ENCODE peak calls at places on chromosomes 1 and 21, in five cellular contexts. T is fibroblast of lung, E is small intestine, R is colonic mucosa, I is left lung. M is an unnamed sample.
A peak's percentile ranks its signal among the peaks of the same experiment; 100 is the strongest.

GRCh38 chr1:35120458-35121133 is 41.4 kb downstream of the ZMYM1 start:
- DNase-seq in T (peak; percentile 13), R (no peak), E (peak; percentile 33), I (peak; percentile 72), M (peak; percentile 35)

GRCh38 chr1:218344814-218345672 is at the start of gene TGFB2:
- DNase-seq in E (peak; percentile 10), T (peak; percentile 78), R (peak; percentile 31), I (no peak), M (peak; percentile 48)

GRCh38 chr1:227790868-227791267 is 24.6 kb upstream of the PRSS38 start:
- DNase-seq in T (no peak), E (no peak), R (no peak), I (no peak), M (no peak)

GRCh38 chr1:147167361-147167760 is 4.9 kb downstream of the PRKAB2 start:
- DNase-seq in T (peak; percentile 93), R (no peak), I (no peak), E (peak; percentile 78), M (no peak)

GRCh38 chr1:55309786-55310516 is 94.8 kb upstream of the USP24 start:
- DNase-seq in R (no peak), E (no peak), I (peak; percentile 63), T (peak; percentile 20), M (no peak)

GRCh38 chr21:37119421-37120218 is 46.6 kb downstream of the TTC3 start:
- DNase-seq in R (no peak), T (no peak), E (no peak), I (no peak), M (no peak)

GRCh38 chr1:178486100-178487069 is 10.4 kb downstream of the CLEC20A start:
- DNase-seq in E (no peak), T (no peak), R (no peak), I (peak; percentile 86), M (no peak)

GRCh38 chr1:222225171-222225570 is 322.7 kb downstream of the HHIPL2 start:
- DNase-seq in I (no peak), R (no peak), T (peak; percentile 36), E (no peak), M (no peak)

GRCh38 chr1:17776426-17776825 is 21.3 kb downstream of the ACTL8 start:
- DNase-seq in R (no peak), I (no peak), T (peak; percentile 2), E (no peak), M (no peak)

GRCh38 chr1:230753191-230753585 is 6.0 kb downstream of the CAPN9 start:
- DNase-seq in I (no peak), T (no peak), E (no peak), R (no peak), M (no peak)

GRCh38 chr1:117127840-117128239 is 6.3 kb upstream of the TRIM45 start:
- DNase-seq in I (no peak), E (no peak), T (no peak), R (no peak), M (no peak)

GRCh38 chr1:228902781-228903572 is 167.7 kb downstream of the RHOU start:
- DNase-seq in E (peak; percentile 90), I (no peak), T (peak; percentile 100), R (peak; percentile 83), M (peak; percentile 98)

GRCh38 chr1:53572061-53572801 is 113.0 kb downstream of the DMRTB1 start:
- DNase-seq in R (no peak), I (no peak), T (no peak), E (peak; percentile 8), M (peak; percentile 40)

GRCh38 chr1:237562247-237562823 is 328.4 kb downstream of the ZP4 start:
- DNase-seq in I (no peak), R (no peak), T (peak; percentile 79), E (peak; percentile 64), M (no peak)

GRCh38 chr1:19739628-19740027 is 60.1 kb downstream of the TMCO4 start:
- DNase-seq in R (no peak), T (no peak), I (no peak), E (peak; percentile 80), M (no peak)

GRCh38 chr1:81874461-81874860 is 73.7 kb downstream of the ADGRL2 start:
- DNase-seq in I (no peak), E (no peak), R (no peak), T (no peak), M (no peak)

GRCh38 chr1:237712808-237713207 is 177.9 kb downstream of the ZP4 start:
- DNase-seq in I (no peak), E (no peak), R (no peak), T (no peak), M (no peak)

GRCh38 chr1:155893389-155894142 is 17.6 kb downstream of the RIT1 start:
- DNase-seq in R (no peak), I (no peak), E (peak; percentile 18), T (peak; percentile 75), M (no peak)

GRCh38 chr1:50603274-50604271 is 180.3 kb upstream of the DMRTA2 start:
- DNase-seq in I (no peak), T (peak; percentile 38), R (no peak), E (no peak), M (no peak)

GRCh38 chr1:6625579-6626149 is 996 bp downstream of the THAP3 start:
- DNase-seq in R (peak; percentile 44), I (no peak), T (peak; percentile 69), E (peak; percentile 46), M (peak; percentile 67)

GRCh38 chr1:62725255-62725654 is 37.1 kb upstream of the DOCK7 start:
- DNase-seq in E (peak; percentile 17), R (no peak), I (no peak), T (peak; percentile 65), M (no peak)

GRCh38 chr1:62720946-62721554 is 32.9 kb upstream of the DOCK7 start:
- DNase-seq in E (peak; percentile 57), R (peak; percentile 65), I (no peak), T (no peak), M (peak; percentile 13)

GRCh38 chr1:150309758-150310495 is 11.4 kb upstream of the PRPF3 start:
- DNase-seq in T (peak; percentile 43), I (no peak), E (no peak), R (no peak), M (no peak)

GRCh38 chr1:34279971-34280370 is 103.3 kb downstream of the C1orf94 start:
- DNase-seq in E (no peak), I (no peak), R (no peak), T (no peak), M (no peak)

DNA sequence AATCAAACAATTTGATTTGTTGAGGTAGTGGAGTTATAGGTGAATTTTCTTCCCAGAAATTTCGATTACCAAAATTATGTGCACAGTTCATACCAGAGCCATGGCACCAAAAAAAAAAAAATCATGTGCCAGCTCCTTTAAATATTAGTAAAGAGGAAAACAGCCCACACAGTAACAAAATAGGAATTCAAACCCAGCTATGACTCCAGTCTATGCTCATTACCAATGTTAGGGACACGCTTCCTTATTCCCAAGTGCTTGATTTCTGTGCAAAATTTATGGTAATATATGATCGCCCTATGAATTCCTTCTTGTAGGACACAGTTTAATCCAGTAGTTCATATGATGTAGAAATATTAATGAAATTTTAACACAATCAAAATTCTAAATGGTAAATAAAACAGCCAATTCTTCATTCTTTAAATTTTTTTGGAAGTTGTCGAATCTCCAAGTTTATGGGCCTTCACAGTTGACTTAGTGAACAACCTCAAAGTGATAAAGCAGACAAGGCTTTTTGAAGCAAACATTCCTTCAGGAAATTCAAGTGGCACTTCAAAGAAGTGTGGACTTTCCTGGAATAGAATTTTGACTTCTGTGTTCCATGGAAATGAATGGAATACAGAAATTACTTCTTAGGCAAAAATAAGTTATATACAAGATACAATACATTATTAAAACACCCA is 1.9 kb downstream of the TOR1AIP2 start:
- DNase-seq in T (no peak), E (no peak), R (no peak), I (no peak), M (no peak)
- H3K4me1 ChIP-seq in T (no peaks in the 10 kb centered on the region), E (peaks cover 1% of the 10 kb centered on the region), R (peaks cover 11% of the 10 kb centered on the region), I (peaks cover 13% of the 10 kb centered on the region), M (peaks cover 29% of the 10 kb centered on the region)

DNA sequence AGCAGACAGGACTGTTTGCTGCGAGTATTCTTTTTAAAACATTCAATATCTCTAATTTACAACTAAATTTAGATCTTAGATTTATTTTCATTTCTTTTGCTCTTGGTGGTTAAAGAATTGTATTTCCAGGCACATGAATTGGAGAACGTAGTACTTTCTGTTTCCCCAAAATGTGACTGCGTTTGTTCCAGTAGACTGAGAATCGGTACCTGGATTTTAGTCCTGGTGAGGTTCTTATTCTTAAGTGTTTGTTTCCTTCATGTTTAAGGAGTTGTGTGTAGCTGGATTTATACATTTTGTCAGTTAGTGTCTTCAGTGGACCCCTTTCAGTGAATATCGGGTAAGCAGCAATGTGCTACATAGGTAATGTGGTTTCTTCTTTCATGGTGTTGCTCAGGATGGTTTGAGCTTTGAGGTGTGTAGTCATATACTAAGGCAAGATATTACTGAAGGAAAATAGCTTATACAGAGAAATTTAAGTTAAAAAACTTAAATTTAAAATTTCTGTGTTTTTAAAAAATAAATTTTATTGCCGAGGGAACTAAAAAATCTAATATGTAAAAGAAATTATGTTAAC is 6.8 kb downstream of the MIER1 start:
- DNase-seq in R (no peak), E (peak; percentile 39), T (no peak), I (no peak), M (no peak)
- H3K4me3 ChIP-seq in R (peak overlapping the region; percentile 60), E (peak overlapping the region; percentile 40), T (peak overlapping the region; percentile 92), I (peak overlapping the region; percentile 58), M (no peak overlapping the region)

DNA sequence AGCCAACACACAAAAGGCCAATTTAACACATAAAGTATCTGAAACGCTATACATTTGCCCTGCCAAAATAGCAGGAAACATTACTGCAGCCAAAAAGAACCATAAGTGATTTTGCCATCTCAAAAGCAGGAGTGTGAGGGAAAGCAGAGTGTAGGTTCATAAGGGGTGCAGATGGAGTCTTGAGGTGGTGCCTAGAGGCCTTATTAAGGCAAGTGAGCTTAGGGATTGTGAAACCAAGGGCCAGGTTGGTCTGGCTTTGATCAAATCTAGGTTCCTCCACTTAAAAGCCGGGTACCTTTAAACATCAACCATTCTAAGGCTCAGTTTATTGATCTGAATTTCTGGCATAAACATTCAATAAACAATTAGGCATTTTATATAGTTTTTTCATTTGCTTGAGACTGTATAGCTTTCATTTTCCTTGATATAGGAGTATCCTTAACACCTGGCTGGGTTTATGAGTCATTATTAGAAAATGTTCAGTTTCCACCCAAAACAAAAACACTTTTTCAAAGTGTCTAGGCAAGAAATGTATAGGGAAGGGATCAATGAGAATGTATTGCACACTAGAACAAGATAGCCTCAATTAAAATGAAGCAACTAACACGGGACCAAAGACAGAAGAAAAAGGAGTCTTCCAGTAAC is 14.2 kb downstream of the JAK1 start:
- DNase-seq in R (no peak), I (no peak), T (no peak), E (no peak), M (no peak)
- H3K4me1 ChIP-seq in R (peaks cover 22% of the 10 kb centered on the region), I (peaks cover 20% of the 10 kb centered on the region), T (peaks cover 6% of the 10 kb centered on the region), E (peaks cover 7% of the 10 kb centered on the region), M (peaks cover 45% of the 10 kb centered on the region)

GRCh38 chr1:160401972-160402795 is 1.8 kb downstream of the VANGL2 start:
- DNase-seq in T (no peak), I (no peak), E (no peak), R (peak; percentile 13), M (no peak)

GRCh38 chr1:160404094-160404493 is 3.7 kb downstream of the VANGL2 start:
- DNase-seq in I (no peak), R (peak; percentile 8), T (no peak), E (no peak), M (no peak)

GRCh38 chr1:160401487-160401805 is 1.1 kb downstream of the VANGL2 start:
- DNase-seq in T (no peak), R (peak; percentile 25), I (no peak), E (no peak), M (peak; percentile 41)

GRCh38 chr1:160405331-160405877 is 5.0 kb downstream of the VANGL2 start:
- DNase-seq in R (peak; percentile 15), T (no peak), E (no peak), I (no peak), M (no peak)

DNA sequence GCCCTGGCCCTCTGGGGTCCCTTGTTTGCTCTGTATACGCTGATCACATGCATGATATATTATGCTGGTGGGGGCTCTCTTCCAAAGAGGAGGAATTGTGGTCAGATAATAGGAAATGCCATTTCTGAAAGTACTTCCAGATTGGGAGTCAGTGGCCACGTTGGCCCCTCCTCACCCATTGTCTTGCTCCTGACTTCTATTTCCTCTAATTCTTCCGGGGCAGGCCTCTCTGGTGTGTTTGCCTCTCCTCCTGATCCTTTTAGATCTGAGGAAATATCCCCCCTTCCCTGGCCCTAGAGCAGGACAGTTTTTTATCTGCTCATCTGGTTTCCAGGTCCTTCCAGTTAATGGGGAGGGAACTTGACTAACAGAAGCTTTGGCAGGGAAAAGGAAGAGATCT is 2.9 kb downstream of the VANGL2 start:
- DNase-seq in E (no peak), I (no peak), R (peak; percentile 2), T (no peak), M (no peak)
- H3K4me3 ChIP-seq in E (no peak overlapping the region), I (no peak overlapping the region), R (no peak overlapping the region), T (no peak overlapping the region), M (no peak overlapping the region)

M was measured in adrenal gland.